ENCODE peak calls at places on chromosomes 2 and 18, in nine cellular contexts. G is A673; M is HepG2; R is right atrium auricular region; C is sigmoid colon; P is adrenal gland; N is CD4-positive, alpha-beta T cell; Z is WERI-Rb-1; Q is heart left ventricle. X is an unnamed sample.

GRCh38 chr2:204504594-204504993 is 40.7 kb upstream of the PARD3B start:
- DNase-seq in G (no peak), M (no peak), R (no peak), C (no peak), P (no peak), N (no peak), Z (no peak), Q (no peak), X (no peak)

GRCh38 chr2:165563468-165564225 is 94.1 kb downstream of the CSRNP3 start:
- DNase-seq in G (peak; percentile 59), M (peak; percentile 16), R (no peak), C (no peak), P (no peak), N (no peak), Z (peak; percentile 19), Q (no peak), X (no peak)

GRCh38 chr2:65656152-65656718 is 223.8 kb upstream of the SPRED2 start:
- DNase-seq in G (peak; percentile 51), M (no peak), R (no peak), C (no peak), P (no peak), N (no peak), Z (no peak), Q (no peak), X (no peak)

GRCh38 chr2:101295895-101296294 is 12.6 kb downstream of the RNF149 start:
- DNase-seq in G (no peak), M (no peak), R (no peak), C (no peak), P (no peak), N (no peak), Z (no peak), Q (no peak), X (no peak)

GRCh38 chr18:79442508-79443221 is 46.9 kb downstream of the NFATC1 start:
- DNase-seq in G (peak; percentile 63), M (no peak), R (no peak), C (no peak), P (no peak), N (no peak), Z (no peak), Q (no peak), X (no peak)

GRCh38 chr2:197799072-197799471 is 5.3 kb upstream of the PLCL1 start:
- DNase-seq in G (no peak), M (no peak), R (no peak), C (no peak), P (no peak), N (no peak), Z (no peak), Q (no peak), X (no peak)

GRCh38 chr18:77271720-77272481 is 22.3 kb downstream of the GALR1 start:
- DNase-seq in G (no peak), M (no peak), R (no peak), C (no peak), P (no peak), N (no peak), Z (no peak), Q (no peak), X (no peak)

GRCh38 chr2:239393401-239393940 is 7.3 kb downstream of the HDAC4 start:
- DNase-seq in G (no peak), M (no peak), R (no peak), C (peak; percentile 78), P (no peak), N (no peak), Z (no peak), Q (peak; percentile 74), X (no peak)

GRCh38 chr18:37393945-37394609 is 171.5 kb downstream of the CELF4 start:
- DNase-seq in G (peak; percentile 17), M (no peak), R (peak; percentile 78), C (peak; percentile 79), P (peak; percentile 71), N (no peak), Z (peak; percentile 96), Q (peak; percentile 80), X (no peak)

GRCh38 chr18:3297025-3297984 is 35.4 kb downstream of the MYL12B start:
- DNase-seq in G (peak; percentile 93), M (peak; percentile 91), R (peak; percentile 78), C (peak; percentile 88), P (peak; percentile 91), N (peak; percentile 92), Z (peak; percentile 95), Q (peak; percentile 84), X (peak; percentile 80)

GRCh38 chr2:24009367-24009679 is 562 bp upstream of the MFSD2B start:
- DNase-seq in G (no peak), M (no peak), R (no peak), C (no peak), P (no peak), N (no peak), Z (no peak), Q (no peak), X (no peak)

DNA sequence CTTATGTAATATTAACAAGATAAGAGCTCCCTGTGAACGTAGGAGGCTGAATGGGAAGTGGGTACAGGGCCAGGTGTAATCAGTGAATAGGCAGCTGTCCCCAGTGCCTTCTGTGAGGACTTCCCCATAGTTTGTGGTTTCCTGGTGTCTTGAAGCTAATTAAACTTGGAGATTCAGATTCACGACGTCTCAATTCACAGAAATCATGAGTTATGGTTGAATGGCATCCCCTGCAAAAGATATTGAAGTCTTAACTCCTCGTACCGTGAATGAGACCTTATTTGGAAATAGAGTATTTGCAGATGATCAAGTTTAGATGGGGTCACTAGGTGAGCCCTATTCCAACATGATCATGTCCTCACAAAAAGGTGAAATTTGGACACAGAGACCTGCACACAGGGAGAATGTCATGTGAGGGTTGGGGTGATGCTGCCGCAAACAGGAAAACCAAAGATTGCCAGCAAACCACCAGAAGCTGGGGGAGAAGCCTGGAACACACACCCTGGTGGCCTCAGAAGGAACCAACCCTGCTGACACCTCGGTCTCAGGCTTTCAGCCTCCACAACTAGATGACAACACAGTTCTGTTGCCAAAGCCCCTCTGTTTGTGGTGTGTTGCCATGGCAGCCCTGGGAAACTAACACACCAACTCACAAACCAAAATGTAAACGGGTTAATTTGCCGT is 13.2 kb downstream of the ARL4C start:
- DNase-seq in G (no peak), M (no peak), R (no peak), C (peak; percentile 62), P (no peak), N (peak; percentile 76), Z (no peak), Q (no peak), X (no peak)
- TF ChIP-seq CTCF in G (no peak), M (peak; percentile 27), R (no peak), C (no peak), P (peak; percentile 14), N (peak; percentile 80), Z (no peak), Q (no peak), X (no peak)

GRCh38 chr18:48975221-48975816 is 24.6 kb upstream of the SMAD7 start:
- DNase-seq in G (no peak), M (no peak), R (no peak), C (no peak), P (no peak), N (no peak), Z (peak; percentile 48), Q (no peak), X (no peak)
- H3K27ac ChIP-seq in G (peak overlapping the region; percentile 67), M (no peak overlapping the region), R (peak overlapping the region; percentile 96), C (peak overlapping the region; percentile 67), P (peak overlapping the region; percentile 74), N (no peak overlapping the region), Z (peak overlapping the region; percentile 98), Q (peak overlapping the region; percentile 89), X (peak overlapping the region; percentile 81)

DNA sequence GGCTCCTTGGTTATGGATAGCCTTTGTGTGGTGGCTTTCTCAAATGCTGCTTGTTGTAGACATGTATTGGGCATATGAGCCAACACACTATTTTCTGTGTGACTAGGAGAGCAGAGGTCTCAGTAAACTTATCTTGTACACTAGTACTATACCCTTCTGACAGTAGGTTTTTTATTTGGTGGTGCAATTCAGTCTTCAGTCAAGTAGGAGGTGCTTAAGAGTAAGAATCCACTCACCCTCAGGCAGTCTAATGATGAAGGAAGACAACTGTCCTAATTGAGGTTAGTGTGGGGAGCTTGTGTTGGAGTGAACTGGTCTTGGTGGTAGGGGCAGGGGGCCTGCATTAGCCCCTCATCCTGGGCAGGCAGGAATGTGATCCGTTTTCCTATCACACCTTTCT is 164.0 kb downstream of the SLC4A10 start:
- DNase-seq in G (no peak), M (no peak), R (no peak), C (no peak), P (no peak), N (no peak), Z (no peak), Q (no peak), X (no peak)
- TF ChIP-seq CTCF in G (no peak), M (no peak), R (no peak), C (no peak), P (no peak), N (no peak), Z (no peak), Q (no peak), X (no peak)

GRCh38 chr2:68190991-68191731 is 33.5 kb downstream of the PNO1 start:
- DNase-seq in G (no peak), M (peak; percentile 15), R (no peak), C (no peak), P (no peak), N (no peak), Z (no peak), Q (no peak), X (no peak)
- H3K27ac ChIP-seq in G (no peak overlapping the region), M (no peak overlapping the region), R (no peak overlapping the region), C (no peak overlapping the region), P (no peak overlapping the region), N (no peak overlapping the region), Z (no peak overlapping the region), Q (no peak overlapping the region), X (no peak overlapping the region)

GRCh38 chr2:241390301-241391206 is 34.5 kb downstream of the FARP2 start:
- DNase-seq in G (no peak), M (no peak), R (no peak), C (no peak), P (no peak), N (no peak), Z (no peak), Q (no peak), X (peak; percentile 24)

GRCh38 chr2:241393524-241394196 is 37.6 kb downstream of the FARP2 start:
- DNase-seq in G (no peak), M (no peak), R (no peak), C (no peak), P (no peak), N (no peak), Z (no peak), Q (no peak), X (no peak)

GRCh38 chr2:241386519-241386918 is 30.4 kb downstream of the FARP2 start:
- DNase-seq in G (no peak), M (no peak), R (no peak), C (no peak), P (no peak), N (no peak), Z (no peak), Q (no peak), X (no peak)

GRCh38 chr2:241389697-241390096 is 33.6 kb downstream of the FARP2 start:
- DNase-seq in G (no peak), M (no peak), R (no peak), C (no peak), P (no peak), N (no peak), Z (no peak), Q (no peak), X (no peak)

GRCh38 chr2:241391892-241392665 is 36.0 kb downstream of the FARP2 start:
- DNase-seq in G (peak; percentile 63), M (peak; percentile 73), R (no peak), C (no peak), P (no peak), N (peak; percentile 8), Z (peak; percentile 54), Q (no peak), X (no peak)
- TF ChIP-seq CTCF in G (peak; percentile 65), M (peak; percentile 69), R (no peak), C (no peak), P (peak; percentile 21), N (peak; percentile 32), Z (peak; percentile 65), Q (no peak), X (no peak)